ENCODE peak calls at places on chromosomes 3 and 15, in seven cellular contexts. J is MM.1S, E is GM23248, S is hepatocyte, B is PC-9, C is OCI-LY7, G is PC-3. W is an unnamed sample. For H3K9me2, the result is how much of the 10 kb centered on the place peaks cover.

GRCh38 chr3:25097023-25097422 is 331.0 kb upstream of the RARB start:
- DNase-seq in J (no peak), E (no peak), S (no peak), B (no peak), C (peak), G (no peak), W (no peak)

GRCh38 chr15:82767163-82767829 is 38.6 kb downstream of the FSD2 start:
- DNase-seq in J (no peak), E (no peak), S (no peak), B (no peak), C (no peak), G (no peak), W (no peak)

GRCh38 chr15:40217166-40217785 is 21.6 kb upstream of the PAK6 start:
- DNase-seq in J (peak), E (peak), S (peak), B (peak), C (peak), G (peak), W (peak)

GRCh38 chr3:37922721-37923575 is 61.3 kb downstream of the CTDSPL start:
- DNase-seq in J (no peak), E (peak), S (no peak), B (no peak), C (no peak), G (peak), W (no peak)

GRCh38 chr15:74489518-74490338 is 28.8 kb upstream of the UBL7 start:
- DNase-seq in J (peak), E (peak), S (peak), B (peak), C (peak), G (peak), W (peak)

GRCh38 chr15:47331796-47332480 is 385.4 kb upstream of the SEMA6D start:
- DNase-seq in J (no peak), E (peak), S (peak), B (no peak), C (no peak), G (peak), W (no peak)

GRCh38 chr15:39629376-39629775 is 48.5 kb downstream of the THBS1 start:
- DNase-seq in J (peak), E (peak), S (peak), B (no peak), C (no peak), G (peak), W (no peak)

GRCh38 chr3:173993299-173993698 is 595.8 kb downstream of the NLGN1 start:
- DNase-seq in J (no peak), E (peak), S (peak), B (no peak), C (no peak), G (peak), W (no peak)

GRCh38 chr15:64930778-64931240 is 19.1 kb downstream of the ANKDD1A start:
- DNase-seq in J (peak), E (peak), S (no peak), B (peak), C (no peak), G (no peak), W (no peak)

GRCh38 chr15:96347181-96348111 is 16.9 kb downstream of the NR2F2 start:
- DNase-seq in J (no peak), E (no peak), S (no peak), B (no peak), C (no peak), G (no peak), W (no peak)

GRCh38 chr15:50830477-50831354 is 65.2 kb upstream of the SPPL2A start:
- DNase-seq in J (no peak), E (no peak), S (no peak), B (no peak), C (no peak), G (no peak), W (no peak)

GRCh38 chr3:37707428-37708372 is 154.0 kb upstream of the CTDSPL start:
- DNase-seq in J (no peak), E (no peak), S (no peak), B (no peak), C (no peak), G (no peak), W (no peak)

GRCh38 chr3:54087581-54088410 is 34.6 kb upstream of the CACNA2D3 start:
- DNase-seq in J (no peak), E (peak), S (peak), B (no peak), C (no peak), G (no peak), W (no peak)

GRCh38 chr3:72903004-72903403 is 15.2 kb downstream of the GXYLT2 start:
- DNase-seq in J (no peak), E (peak), S (peak), B (no peak), C (no peak), G (peak), W (no peak)

GRCh38 chr3:38985581-38985980 is 66.2 kb downstream of the SCN11A start:
- DNase-seq in J (no peak), E (peak), S (no peak), B (no peak), C (no peak), G (peak), W (no peak)

GRCh38 chr3:188680189-188680588 is 491.6 kb upstream of the TPRG1 start:
- DNase-seq in J (no peak), E (peak), S (no peak), B (no peak), C (no peak), G (no peak), W (no peak)

GRCh38 chr3:64588381-64588780 is 99.4 kb downstream of the ADAMTS9 start:
- DNase-seq in J (no peak), E (no peak), S (no peak), B (no peak), C (no peak), G (no peak), W (no peak)

GRCh38 chr3:102748646-102749045 is 313.8 kb downstream of the ZPLD1 start:
- DNase-seq in J (no peak), E (no peak), S (no peak), B (no peak), C (no peak), G (no peak), W (no peak)

GRCh38 chr3:45660567-45660901 is 28.7 kb upstream of the SACM1L start:
- DNase-seq in J (no peak), E (no peak), S (no peak), B (no peak), C (no peak), G (no peak), W (no peak)

GRCh38 chr3:45667569-45667967 is 21.6 kb upstream of the SACM1L start:
- DNase-seq in J (no peak), E (no peak), S (no peak), B (no peak), C (no peak), G (no peak), W (no peak)

GRCh38 chr3:45665101-45665572 is 24.1 kb upstream of the SACM1L start:
- DNase-seq in J (peak), E (peak), S (peak), B (no peak), C (peak), G (peak), W (peak)

GRCh38 chr3:45666729-45667440 is 22.3 kb upstream of the SACM1L start:
- DNase-seq in J (no peak), E (peak), S (peak), B (no peak), C (no peak), G (peak), W (no peak)

GRCh38 chr3:45664558-45664957 is 24.6 kb upstream of the SACM1L start:
- DNase-seq in J (peak), E (no peak), S (no peak), B (no peak), C (peak), G (no peak), W (peak)
- H3K4me3 ChIP-seq in J (peak), E (peak), S (no peak), B (no peak), C (peak), G (no peak), W (peak)

GRCh38 chr3:41164776-41165175 is 34.5 kb upstream of the CTNNB1 start:
- DNase-seq in J (no peak), E (no peak), S (no peak), B (no peak), C (no peak), G (no peak), W (no peak)
- H3K9me2 ChIP-seq in J (under half), E (under half), S (under half), B (under half), C (under half), G (under half), W (under half)

DNA sequence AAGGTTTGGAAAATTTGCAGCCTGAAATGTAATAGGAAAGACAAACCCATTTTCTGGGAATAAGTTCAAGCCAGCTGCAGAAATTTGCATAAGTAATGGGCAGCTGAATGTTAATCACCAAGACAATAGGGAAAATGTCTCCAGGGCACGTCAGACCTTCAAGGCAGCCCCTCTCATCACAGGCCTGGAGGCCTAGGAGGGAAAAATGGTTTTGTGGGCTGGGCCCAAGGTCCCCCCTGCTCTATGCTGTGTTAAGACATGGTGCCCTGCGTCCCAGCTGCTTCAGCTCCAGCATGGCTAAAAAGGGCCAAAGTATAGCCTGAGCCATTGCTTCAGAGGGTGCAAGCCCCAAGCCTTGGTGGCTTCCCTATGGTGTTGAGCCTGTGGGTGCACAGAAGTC is 164.7 kb upstream of the TSPAN3 start:
- DNase-seq in J (no peak), E (no peak), S (no peak), B (no peak), C (no peak), G (no peak), W (no peak)
- H3K4me3 ChIP-seq in J (no peak), E (no peak), S (no peak), B (no peak), C (no peak), G (no peak), W (no peak)

GRCh38 chr3:16788440-16789057 is 96.2 kb upstream of the PLCL2 start:
- DNase-seq in J (no peak), E (no peak), S (no peak), B (no peak), C (no peak), G (no peak), W (no peak)
- H3K9me2 ChIP-seq in J (under half), E (under half), S (under half), B (under half), C (under half), G (under half), W (under half)

W was measured in Karpas-422.